ENCODE peak calls at places on chromosomes 16 and 17, in four cellular contexts. T, E, F and B are unnamed samples.

GRCh38 chr17:74339537-74340195 is 13.6 kb downstream of the KIF19 start:
- DNase-seq in T (no peak), E (no peak), F (no peak), B (no peak)

GRCh38 chr17:63911657-63912100 is 621 bp upstream of the CSHL1 start:
- DNase-seq in F (no peak), T (peak; percentile 63), E (no peak), B (peak; percentile 64)

GRCh38 chr17:37825851-37826250 is 81.0 kb upstream of the HNF1B start:
- DNase-seq in E (no peak), T (no peak), F (no peak), B (no peak)

GRCh38 chr17:21275579-21276339 is 8.8 kb upstream of the MAP2K3 start:
- DNase-seq in T (peak; percentile 98), F (peak; percentile 43), E (peak; percentile 61), B (peak; percentile 93)

GRCh38 chr16:85699628-85700027 is 10.9 kb upstream of the GINS2 start:
- DNase-seq in E (no peak), T (no peak), F (no peak), B (peak; percentile 40)

GRCh38 chr17:60167095-60167741 is 17.4 kb downstream of the CA4 start:
- DNase-seq in T (no peak), E (no peak), F (no peak), B (no peak)

GRCh38 chr16:66342294-66342900 is 24.1 kb upstream of the CDH5 start:
- DNase-seq in E (peak; percentile 18), F (no peak), T (peak; percentile 68), B (peak; percentile 76)

GRCh38 chr16:23141959-23142740 is 7.1 kb downstream of the USP31 start:
- DNase-seq in E (peak; percentile 84), F (no peak), T (no peak), B (no peak)

GRCh38 chr17:73819440-73820395 is 175.5 kb upstream of the SDK2 start:
- DNase-seq in T (no peak), E (no peak), F (no peak), B (no peak)

GRCh38 chr16:50603206-50604064 is 55.2 kb downstream of the NKD1 start:
- DNase-seq in E (no peak), F (no peak), T (no peak), B (no peak)

GRCh38 chr16:3738128-3738527 is 20.8 kb upstream of the TRAP1 start:
- DNase-seq in F (no peak), E (no peak), T (no peak), B (no peak)

GRCh38 chr16:27980076-27980775 is 83.3 kb downstream of the GSG1L start:
- DNase-seq in T (no peak), E (no peak), F (no peak), B (no peak)

GRCh38 chr17:61495161-61495857 is 43.1 kb downstream of the TBX4 start:
- DNase-seq in T (no peak), E (no peak), F (no peak), B (peak; percentile 26)

DNA sequence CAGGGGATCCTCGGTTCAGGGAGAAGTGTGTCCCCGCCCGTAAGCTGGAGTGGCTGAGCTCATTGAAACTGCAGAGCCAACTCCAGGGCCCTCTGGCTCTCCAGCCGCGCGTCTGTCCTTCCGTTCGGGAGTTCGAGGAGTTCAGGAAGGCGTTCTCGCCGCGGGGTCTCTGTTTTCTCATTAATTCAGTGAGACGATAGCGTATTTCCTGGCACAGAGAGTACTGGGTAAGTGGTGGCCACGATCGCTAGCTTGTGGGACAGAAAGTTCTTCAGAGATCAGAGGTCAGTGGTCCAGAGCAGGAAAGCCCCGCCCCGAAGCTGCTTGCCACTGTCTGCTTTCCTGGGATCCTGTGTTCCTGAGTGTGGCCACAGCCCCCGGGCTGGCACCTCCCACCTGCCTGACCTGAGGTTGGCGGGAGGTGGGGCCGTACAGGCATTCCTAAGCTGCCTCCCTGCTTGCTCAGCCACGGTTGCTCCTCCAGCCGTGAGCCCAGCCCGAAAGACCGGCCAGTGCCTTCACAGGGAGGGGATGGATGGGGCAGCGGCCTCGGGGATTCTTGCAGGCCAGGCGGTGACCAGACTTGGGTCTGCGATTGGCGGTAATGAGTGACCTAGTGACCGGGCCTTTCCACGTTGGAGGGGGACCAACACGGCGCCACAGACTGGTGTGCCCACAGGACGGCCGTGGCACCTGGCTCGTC is 8.9 kb downstream of the BAIAP2 start:
- DNase-seq in E (peak; percentile 94), T (peak; percentile 50), F (no peak), B (no peak)
- TF ChIP-seq BHLHE40 in E (peak; percentile 6), T (no peak), F (no peak), B (no peak)

GRCh38 chr17:29074488-29074887 is 31.5 kb downstream of the PIPOX start:
- DNase-seq in T (no peak), E (no peak), F (no peak), B (no peak)
- TF ChIP-seq HDAC2 in T (no peak), E (no peak), F (no peak), B (no peak)

GRCh38 chr16:31373235-31373634 is 18.3 kb downstream of the ITGAX start:
- DNase-seq in F (no peak), E (no peak), T (no peak), B (no peak)

GRCh38 chr16:31367875-31368274 is 12.9 kb downstream of the ITGAX start:
- DNase-seq in F (no peak), E (no peak), T (no peak), B (no peak)

GRCh38 chr16:31371008-31371407 is 16.0 kb downstream of the ITGAX start:
- DNase-seq in F (no peak), E (no peak), T (no peak), B (no peak)

GRCh38 chr16:31375231-31375630 is 17.9 kb upstream of the ITGAD start:
- DNase-seq in F (no peak), T (no peak), E (no peak), B (no peak)

GRCh38 chr16:31371619-31372484 is 16.9 kb downstream of the ITGAX start:
- DNase-seq in T (no peak), E (peak; percentile 53), F (no peak), B (no peak)
- TF ChIP-seq MYC in T (no peak), E (peak; percentile 39), F (no peak), B (no peak)

GRCh38 chr17:7631398-7632380 is 1.8 kb downstream of the SHBG start:
- DNase-seq in E (peak; percentile 63), F (no peak), T (no peak), B (no peak)

GRCh38 chr17:7629939-7630571 is at the start of gene SHBG:
- DNase-seq in T (no peak), F (no peak), E (no peak), B (no peak)

GRCh38 chr17:7634384-7634783 is 4.4 kb downstream of the SHBG start:
- DNase-seq in T (peak; percentile 87), F (no peak), E (no peak), B (peak; percentile 70)

GRCh38 chr17:7633093-7633492 is 3.2 kb downstream of the SHBG start:
- DNase-seq in E (peak; percentile 42), T (no peak), F (no peak), B (no peak)

GRCh38 chr17:7632492-7632894 is 2.6 kb downstream of the SHBG start:
- DNase-seq in F (no peak), T (peak; percentile 79), E (no peak), B (peak; percentile 59)
- TF ChIP-seq BHLHE40 in F (no peak), T (no peak), E (no peak), B (no peak)

GRCh38 chr17:20009302-20010098 is at the start of gene SPECC1:
- DNase-seq in T (peak; percentile 48), F (no peak), E (peak; percentile 62), B (peak; percentile 28)

GRCh38 chr17:20009052-20009301 is 182 bp upstream of the SPECC1 start:
- DNase-seq in F (no peak), E (no peak), T (peak; percentile 76), B (peak; percentile 78)

GRCh38 chr17:20010886-20011402 is 1.8 kb downstream of the SPECC1 start:
- DNase-seq in F (no peak), E (no peak), T (no peak), B (no peak)

GRCh38 chr17:20010099-20010863 is 1.1 kb downstream of the SPECC1 start:
- DNase-seq in E (peak; percentile 33), F (no peak), T (peak; percentile 65), B (peak; percentile 24)

GRCh38 chr17:20008242-20009051 is 712 bp upstream of the SPECC1 start:
- DNase-seq in T (peak; percentile 59), E (no peak), F (no peak), B (peak; percentile 54)
- TF ChIP-seq HDAC2 in T (no peak), E (no peak), F (no peak), B (no peak)

DNA sequence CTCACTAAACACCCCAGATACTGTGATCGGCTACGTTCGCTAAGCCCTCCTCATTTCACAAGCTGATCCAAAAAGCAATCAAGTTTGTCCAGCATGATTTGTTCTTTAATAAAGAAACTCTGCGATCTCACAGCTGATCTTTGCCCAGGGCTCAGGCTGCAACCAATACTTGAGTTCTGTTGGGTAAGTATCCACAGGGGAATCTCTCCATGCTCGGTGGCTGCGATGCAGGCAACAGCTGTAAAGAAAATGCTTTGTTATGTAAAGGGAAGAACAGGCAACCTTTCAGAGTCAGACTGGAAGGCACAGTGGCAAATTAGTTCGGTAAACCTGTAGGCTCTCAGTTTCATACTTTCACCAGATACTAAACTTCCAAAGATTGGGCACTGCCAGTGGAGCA is 67.5 kb downstream of the SHISA6 start:
- DNase-seq in F (no peak), T (no peak), E (no peak), B (no peak)
- TF ChIP-seq MYC in F (no peak), T (no peak), E (no peak), B (no peak)

GRCh38 chr16:30066882-30067583 is 1.5 kb downstream of the ALDOA start:
- DNase-seq in T (no peak), E (no peak), F (no peak), B (no peak)

GRCh38 chr16:30067584-30067916 is 2.0 kb downstream of the ALDOA start:
- DNase-seq in E (no peak), F (no peak), T (no peak), B (no peak)

GRCh38 chr16:30064746-30065111 is 831 bp upstream of the ALDOA start:
- DNase-seq in T (no peak), F (no peak), E (no peak), B (peak; percentile 52)

GRCh38 chr16:30065112-30065942 is at the start of gene ALDOA:
- DNase-seq in F (peak; percentile 86), T (peak; percentile 86), E (peak; percentile 96), B (peak; percentile 88)

DNA sequence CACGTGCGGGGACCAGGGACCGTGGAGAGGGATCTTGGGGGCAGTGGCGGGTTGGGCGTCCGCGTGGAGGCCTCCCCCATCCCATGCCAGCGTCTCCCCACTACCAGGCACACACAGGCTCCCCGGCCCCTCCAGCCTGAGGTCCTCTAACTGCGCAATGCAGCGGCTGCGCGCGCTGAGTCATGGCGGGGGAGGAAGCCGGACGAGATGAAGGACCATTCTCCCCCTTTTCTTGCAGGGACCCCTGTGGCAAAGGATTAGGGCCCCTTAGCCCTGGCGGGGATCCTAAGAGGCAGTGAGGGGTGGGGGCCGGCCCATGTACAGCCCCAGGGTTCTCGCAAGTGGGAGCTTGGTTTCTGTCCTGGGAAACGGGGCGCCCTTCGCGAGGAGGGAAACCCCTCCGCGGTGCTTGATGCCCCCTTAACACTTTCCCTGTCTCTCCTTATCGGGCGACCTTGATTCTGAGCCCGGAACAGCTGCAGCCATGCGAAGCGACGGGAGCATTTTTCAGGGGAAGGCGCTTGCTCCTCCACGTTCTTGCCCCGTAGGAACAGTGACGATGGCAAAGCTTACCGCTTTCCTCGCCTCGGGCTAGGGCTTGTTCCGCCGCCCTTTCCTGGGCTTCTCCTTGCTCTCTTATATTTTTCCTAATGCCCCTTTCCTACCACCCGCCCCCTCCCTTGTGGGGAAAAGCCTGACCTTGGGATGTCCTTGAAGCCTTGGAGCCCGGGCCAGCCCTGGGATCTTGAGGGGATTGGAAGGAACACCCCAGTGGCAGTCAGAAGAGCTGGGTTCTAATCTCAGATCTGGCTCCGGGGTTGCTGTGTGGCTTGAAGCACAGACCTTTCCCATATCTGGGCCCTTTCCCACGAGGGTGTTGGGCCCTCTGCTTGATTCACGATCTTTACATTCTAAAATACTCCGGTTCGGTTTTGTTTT is 652 bp downstream of the ALDOA start:
- DNase-seq in E (no peak), F (no peak), T (no peak), B (peak; percentile 79)
- TF ChIP-seq BHLHE40 in E (no peak), F (no peak), T (no peak), B (no peak)